ENCODE peak calls at places on chromosome 15, in nine cellular contexts. D, C, F, K, J, R, W, A and U are unnamed samples. For H3K9me3, the result is how much of the 10 kb centered on the place peaks cover.

GRCh38 chr15:98375513-98376360 is 272.6 kb upstream of the IGF1R start:
- DNase-seq in D (no peak), C (no peak), F (no peak), K (no peak), J (no peak), R (no peak), W (no peak), A (no peak), U (no peak)

GRCh38 chr15:31102374-31103342 is 1.1 kb upstream of the TRPM1 start:
- DNase-seq in D (no peak), C (no peak), F (no peak), K (no peak), J (no peak), R (no peak), W (no peak), A (no peak), U (no peak)

GRCh38 chr15:71301958-71302621 is 186.8 kb downstream of the THSD4 start:
- DNase-seq in D (no peak), C (no peak), F (no peak), K (no peak), J (no peak), R (no peak), W (no peak), A (no peak), U (no peak)

GRCh38 chr15:40927497-40928346 is 1.4 kb upstream of the DLL4 start:
- DNase-seq in D (no peak), C (no peak), F (no peak), K (no peak), J (no peak), R (no peak), W (no peak), A (no peak), U (no peak)

GRCh38 chr15:78061963-78062427 is 15.5 kb downstream of the TBC1D2B start:
- DNase-seq in D (peak), C (peak), F (peak), K (no peak), J (no peak), R (no peak), W (no peak), A (no peak), U (no peak)

GRCh38 chr15:32096867-32097266 is 66.6 kb downstream of the CHRNA7 start:
- DNase-seq in D (no peak), C (no peak), F (no peak), K (no peak), J (no peak), R (no peak), W (no peak), A (no peak), U (no peak)

GRCh38 chr15:79973445-79974180 is 2.6 kb upstream of the BCL2A1 start:
- DNase-seq in D (no peak), C (no peak), F (no peak), K (no peak), J (no peak), R (no peak), W (no peak), A (no peak), U (no peak)

GRCh38 chr15:69963375-69963774 is 134.3 kb downstream of the TLE3 start:
- DNase-seq in D (no peak), C (no peak), F (no peak), K (no peak), J (no peak), R (no peak), W (no peak), A (no peak), U (no peak)

GRCh38 chr15:60799885-60800728 is 321.2 kb upstream of the ICE2 start:
- DNase-seq in D (no peak), C (no peak), F (no peak), K (no peak), J (no peak), R (no peak), W (no peak), A (no peak), U (no peak)

GRCh38 chr15:98431171-98431570 is 217.2 kb upstream of the IGF1R start:
- DNase-seq in D (no peak), C (no peak), F (no peak), K (no peak), J (no peak), R (no peak), W (no peak), A (no peak), U (no peak)

GRCh38 chr15:40825661-40826088 is 2.8 kb downstream of the PPP1R14D start:
- DNase-seq in D (no peak), C (peak), F (peak), K (no peak), J (no peak), R (no peak), W (no peak), A (peak), U (no peak)

GRCh38 chr15:39114690-39115378 is 466.0 kb upstream of the THBS1 start:
- DNase-seq in D (no peak), C (no peak), F (no peak), K (no peak), J (no peak), R (no peak), W (no peak), A (no peak), U (no peak)

GRCh38 chr15:32704343-32705076 is 13.3 kb upstream of the GREM1 start:
- DNase-seq in D (no peak), C (no peak), F (no peak), K (no peak), J (no peak), R (no peak), W (no peak), A (no peak), U (no peak)

GRCh38 chr15:68830141-68830540 is 9.4 kb upstream of the ANP32A start:
- DNase-seq in D (no peak), C (no peak), F (no peak), K (no peak), J (no peak), R (no peak), W (no peak), A (no peak), U (no peak)

GRCh38 chr15:68795298-68795848 is 25.3 kb downstream of the ANP32A start:
- DNase-seq in D (peak), C (peak), F (peak), K (peak), J (peak), R (no peak), W (peak), A (peak), U (no peak)

GRCh38 chr15:53586815-53587214 is 172.6 kb downstream of the WDR72 start:
- DNase-seq in D (no peak), C (peak), F (peak), K (no peak), J (no peak), R (no peak), W (no peak), A (peak), U (no peak)

GRCh38 chr15:64180235-64180824 is 17.5 kb upstream of the PPIB start:
- DNase-seq in D (no peak), C (no peak), F (no peak), K (no peak), J (no peak), R (no peak), W (no peak), A (no peak), U (no peak)

GRCh38 chr15:41789662-41790061 is 15.4 kb downstream of the MAPKBP1 start:
- DNase-seq in D (no peak), C (no peak), F (no peak), K (no peak), J (no peak), R (no peak), W (no peak), A (no peak), U (no peak)

GRCh38 chr15:76380249-76380648 is 43.7 kb downstream of the ISL2 start:
- DNase-seq in D (no peak), C (no peak), F (no peak), K (no peak), J (no peak), R (no peak), W (no peak), A (no peak), U (no peak)

GRCh38 chr15:57640935-57641682 is 49.4 kb downstream of the MYZAP start:
- DNase-seq in D (no peak), C (peak), F (peak), K (no peak), J (no peak), R (peak), W (no peak), A (no peak), U (no peak)

GRCh38 chr15:68211656-68212320 is 6.7 kb upstream of the CALML4 start:
- DNase-seq in D (no peak), C (no peak), F (no peak), K (no peak), J (no peak), R (no peak), W (no peak), A (peak), U (no peak)

GRCh38 chr15:67173015-67173414 is 81.4 kb downstream of the AAGAB start:
- DNase-seq in D (no peak), C (no peak), F (no peak), K (no peak), J (no peak), R (no peak), W (peak), A (peak), U (no peak)

GRCh38 chr15:50506121-50506520 is 40.3 kb downstream of the USP50 start:
- DNase-seq in D (no peak), C (no peak), F (peak), K (no peak), J (no peak), R (no peak), W (no peak), A (no peak), U (no peak)

GRCh38 chr15:40092416-40093223 is 16.1 kb downstream of the BMF start:
- DNase-seq in D (peak), C (peak), F (peak), K (no peak), J (no peak), R (no peak), W (peak), A (peak), U (peak)

GRCh38 chr15:64343841-64344240 is 12.1 kb downstream of the CSNK1G1 start:
- DNase-seq in D (no peak), C (no peak), F (no peak), K (no peak), J (no peak), R (no peak), W (no peak), A (no peak), U (no peak)

GRCh38 chr15:50148362-50148963 is 29.4 kb upstream of the ATP8B4 start:
- DNase-seq in D (no peak), C (peak), F (peak), K (no peak), J (no peak), R (no peak), W (no peak), A (no peak), U (peak)

GRCh38 chr15:70100495-70101331 is 3.0 kb upstream of the TLE3 start:
- DNase-seq in D (peak), C (peak), F (peak), K (no peak), J (peak), R (peak), W (peak), A (peak), U (no peak)

GRCh38 chr15:68347392-68347791 is 69.8 kb downstream of the FEM1B start:
- DNase-seq in D (no peak), C (no peak), F (peak), K (no peak), J (no peak), R (no peak), W (no peak), A (no peak), U (no peak)

GRCh38 chr15:33309602-33310276 is 1.0 kb upstream of the RYR3 start:
- DNase-seq in D (no peak), C (no peak), F (no peak), K (no peak), J (no peak), R (no peak), W (no peak), A (no peak), U (no peak)

GRCh38 chr15:72923304-72923703 is 129.0 kb upstream of the NEO1 start:
- DNase-seq in D (no peak), C (no peak), F (no peak), K (no peak), J (no peak), R (no peak), W (no peak), A (no peak), U (no peak)

GRCh38 chr15:68157074-68157473 is 48.1 kb downstream of the CALML4 start:
- DNase-seq in D (no peak), C (no peak), F (no peak), K (no peak), J (no peak), R (no peak), W (no peak), A (no peak), U (no peak)

DNA sequence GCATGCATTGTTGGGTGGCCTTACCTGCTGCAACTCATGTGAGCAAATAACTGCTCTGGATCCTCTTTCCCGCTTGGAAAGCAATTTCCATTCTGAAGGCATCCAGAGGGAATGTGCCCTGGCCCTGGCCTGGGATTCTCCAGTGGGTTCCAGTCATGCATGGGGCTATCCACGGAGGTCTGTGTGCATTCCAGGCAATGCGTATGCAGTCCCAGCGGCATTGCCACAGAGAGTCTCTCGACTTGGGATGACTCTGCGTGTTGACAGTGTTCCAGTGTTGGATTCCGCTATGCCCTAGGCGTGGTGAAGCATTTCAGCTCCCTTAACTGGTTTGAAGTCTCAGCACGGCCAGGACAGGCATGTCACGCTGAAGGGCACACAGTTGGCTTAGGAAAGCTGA is 113.9 kb downstream of the SNRPN start:
- DNase-seq in D (no peak), C (no peak), F (no peak), K (no peak), J (no peak), R (no peak), W (peak), A (no peak), U (no peak)
- H3K9me3 ChIP-seq in D (under half), C (under half), F (half or more), K (half or more), J (half or more), R (half or more), W (half or more), A (half or more), U (under half)

GRCh38 chr15:90003736-90004135 is 2.6 kb downstream of the ZNF710 start:
- DNase-seq in D (no peak), C (no peak), F (no peak), K (no peak), J (no peak), R (no peak), W (no peak), A (no peak), U (no peak)

GRCh38 chr15:90004252-90004651 is 3.1 kb downstream of the ZNF710 start:
- DNase-seq in D (no peak), C (no peak), F (peak), K (no peak), J (no peak), R (no peak), W (no peak), A (no peak), U (no peak)

GRCh38 chr15:90002428-90002844 is 1.3 kb downstream of the ZNF710 start:
- DNase-seq in D (peak), C (no peak), F (peak), K (no peak), J (no peak), R (peak), W (peak), A (peak), U (no peak)

GRCh38 chr15:90006217-90007088 is 5.3 kb downstream of the ZNF710 start:
- DNase-seq in D (no peak), C (no peak), F (no peak), K (no peak), J (no peak), R (no peak), W (no peak), A (no peak), U (no peak)

DNA sequence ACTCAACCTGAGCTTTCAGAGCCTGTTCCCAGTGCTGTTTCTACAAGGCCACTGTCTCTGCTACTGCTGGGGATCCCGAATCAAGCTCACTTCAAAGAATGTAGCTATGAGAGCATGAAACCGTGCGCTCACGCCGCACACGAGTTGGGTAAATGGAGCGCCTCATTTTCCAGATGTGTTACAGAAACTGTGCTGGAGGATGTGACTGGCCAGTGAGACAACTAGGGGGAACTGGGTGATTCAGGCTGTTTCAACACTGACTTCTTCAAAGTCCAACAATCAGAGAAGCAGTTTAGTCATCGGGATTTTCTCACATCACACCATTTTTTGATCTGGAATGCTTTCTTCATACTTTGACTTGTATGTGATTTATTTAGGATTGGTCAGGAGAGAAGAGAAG is 3.5 kb downstream of the ZNF710 start:
- DNase-seq in D (peak), C (peak), F (peak), K (peak), J (no peak), R (peak), W (no peak), A (no peak), U (no peak)
- H3K4me3 ChIP-seq in D (peak), C (no peak), F (no peak), K (no peak), J (no peak), R (no peak), W (peak), A (no peak), U (no peak)

GRCh38 chr15:59340325-59340724 is 32.3 kb downstream of the MYO1E start:
- DNase-seq in D (no peak), C (no peak), F (no peak), K (no peak), J (no peak), R (no peak), W (no peak), A (no peak), U (no peak)

GRCh38 chr15:59347915-59348314 is 24.8 kb downstream of the MYO1E start:
- DNase-seq in D (no peak), C (no peak), F (no peak), K (no peak), J (no peak), R (no peak), W (no peak), A (no peak), U (no peak)

GRCh38 chr15:59346951-59347350 is 25.7 kb downstream of the MYO1E start:
- DNase-seq in D (no peak), C (no peak), F (no peak), K (no peak), J (no peak), R (no peak), W (no peak), A (no peak), U (no peak)

GRCh38 chr15:59345326-59345725 is 27.3 kb downstream of the MYO1E start:
- DNase-seq in D (no peak), C (no peak), F (no peak), K (no peak), J (no peak), R (no peak), W (no peak), A (no peak), U (no peak)

GRCh38 chr15:59344311-59344710 is 28.4 kb downstream of the MYO1E start:
- DNase-seq in D (no peak), C (no peak), F (no peak), K (no peak), J (no peak), R (no peak), W (no peak), A (no peak), U (no peak)
- H3K9me3 ChIP-seq in D (under half), C (under half), F (under half), K (under half), J (under half), R (under half), W (under half), A (under half), U (under half)

GRCh38 chr15:93073465-93073952 is 15.5 kb downstream of the RGMA start:
- DNase-seq in D (no peak), C (no peak), F (no peak), K (no peak), J (no peak), R (no peak), W (peak), A (no peak), U (no peak)
- H3K4me3 ChIP-seq in D (peak), C (no peak), F (peak), K (peak), J (no peak), R (peak), W (peak), A (no peak), U (no peak)

GRCh38 chr15:95448531-95449210 is 881.8 kb upstream of the NR2F2 start:
- DNase-seq in D (no peak), C (no peak), F (no peak), K (no peak), J (no peak), R (no peak), W (no peak), A (no peak), U (no peak)

GRCh38 chr15:95449229-95449628 is 881.3 kb upstream of the NR2F2 start:
- DNase-seq in D (no peak), C (no peak), F (no peak), K (no peak), J (no peak), R (no peak), W (no peak), A (no peak), U (no peak)

GRCh38 chr15:95444860-95445259 is 885.6 kb upstream of the NR2F2 start:
- DNase-seq in D (no peak), C (no peak), F (no peak), K (no peak), J (no peak), R (no peak), W (no peak), A (no peak), U (no peak)

GRCh38 chr15:95447486-95447885 is 883.0 kb upstream of the NR2F2 start:
- DNase-seq in D (no peak), C (no peak), F (no peak), K (no peak), J (no peak), R (no peak), W (no peak), A (no peak), U (no peak)

DNA sequence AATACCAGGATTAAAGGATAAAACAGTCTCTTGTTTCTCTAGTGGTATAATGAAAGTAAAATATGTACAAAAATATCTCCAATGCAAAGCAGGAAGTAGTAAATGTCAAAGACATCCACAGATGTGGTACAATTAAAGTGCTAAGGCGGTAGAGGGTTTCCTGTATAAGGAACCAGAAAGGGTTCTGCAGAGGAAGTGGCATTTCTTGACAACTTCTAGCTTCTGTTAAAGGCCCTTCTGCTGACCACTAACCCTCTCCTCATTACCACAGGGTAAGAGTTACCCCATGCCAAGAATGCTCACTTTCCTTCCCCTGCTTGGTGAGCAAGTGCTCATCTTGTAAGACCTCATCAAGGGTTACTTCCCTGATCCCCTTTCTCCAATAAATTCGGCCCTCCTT is 883.6 kb upstream of the NR2F2 start:
- DNase-seq in D (no peak), C (peak), F (no peak), K (no peak), J (no peak), R (no peak), W (no peak), A (no peak), U (peak)
- H3K9me3 ChIP-seq in D (under half), C (under half), F (under half), K (under half), J (under half), R (under half), W (under half), A (under half), U (under half)

GRCh38 chr15:87704276-87704675 is 552.3 kb downstream of the NTRK3 start:
- DNase-seq in D (no peak), C (no peak), F (no peak), K (no peak), J (no peak), R (no peak), W (no peak), A (no peak), U (no peak)
- H3K4me3 ChIP-seq in D (no peak), C (no peak), F (no peak), K (no peak), J (no peak), R (no peak), W (no peak), A (no peak), U (no peak)